ENCODE peak calls at places on chromosomes 2 and 18, in ten cellular contexts. E is CD4-positive, CD25-positive, alpha-beta regulatory T cell; M is mesendoderm; G is adrenal gland; L is CD4-positive, alpha-beta memory T cell; U is neuronal stem cell; Z is transverse colon; Q is heart left ventricle; C is K562; R is CD8-positive, alpha-beta T cell. K is an unnamed sample.
A peak's percentile ranks its signal among the peaks of the same experiment; 100 is the strongest.

GRCh38 chr2:3208591-3208990 is 169.0 kb downstream of the EIPR1 start:
- DNase-seq in M (no peak), R (peak; percentile 37), U (no peak), E (no peak), Z (no peak), L (no peak), Q (no peak), G (no peak), C (no peak), K (no peak)

GRCh38 chr2:225740086-225740485 is 340.6 kb downstream of the NYAP2 start:
- DNase-seq in L (no peak), R (no peak), M (no peak), E (no peak), G (no peak), C (no peak), Q (no peak), Z (no peak), U (no peak), K (no peak)

GRCh38 chr2:216346781-216347180 is 25.5 kb downstream of the MARCHF4 start:
- DNase-seq in M (no peak), Z (no peak), E (no peak), R (no peak), C (no peak), G (no peak), Q (no peak), U (no peak), L (no peak), K (no peak)

GRCh38 chr18:76496200-76496890 is 1.3 kb upstream of the ZNF516 start:
- DNase-seq in U (peak; percentile 70), R (no peak), L (peak; percentile 25), C (no peak), Q (peak; percentile 77), E (peak; percentile 15), M (peak; percentile 79), G (peak; percentile 77), Z (peak; percentile 72), K (peak; percentile 47)

GRCh38 chr2:42959148-42959992 is 167.0 kb upstream of the HAAO start:
- DNase-seq in U (no peak), Z (no peak), G (no peak), L (no peak), E (no peak), C (no peak), Q (no peak), R (no peak), M (no peak), K (no peak)

GRCh38 chr2:113858764-113859163 is 31.1 kb upstream of the ACTR3 start:
- DNase-seq in E (no peak), C (peak; percentile 54), G (peak; percentile 62), R (no peak), Z (no peak), L (no peak), M (no peak), U (no peak), Q (no peak), K (no peak)

GRCh38 chr2:223669453-223670225 is 67.5 kb upstream of the SCG2 start:
- DNase-seq in L (no peak), Q (no peak), R (no peak), C (no peak), E (no peak), Z (no peak), U (no peak), M (no peak), G (no peak), K (no peak)

GRCh38 chr2:232389327-232389726 is 10.8 kb downstream of the ALPP start:
- DNase-seq in Z (no peak), M (peak; percentile 70), C (no peak), L (no peak), E (no peak), G (no peak), Q (no peak), U (no peak), R (no peak), K (no peak)

GRCh38 chr2:162591403-162592083 is 247.0 kb downstream of the KCNH7 start:
- DNase-seq in M (no peak), Z (no peak), C (no peak), E (no peak), G (no peak), Q (no peak), R (no peak), U (no peak), L (no peak), K (no peak)

GRCh38 chr2:68700560-68700959 is 34.1 kb upstream of the ARHGAP25 start:
- DNase-seq in G (no peak), Z (no peak), C (no peak), Q (no peak), L (no peak), U (no peak), R (no peak), M (no peak), E (no peak), K (no peak)

GRCh38 chr18:72859088-72859487 is 8.7 kb downstream of the NETO1 start:
- DNase-seq in L (no peak), C (no peak), R (no peak), U (no peak), G (no peak), Q (no peak), Z (no peak), E (no peak), M (no peak), K (no peak)

GRCh38 chr2:181106229-181106628 is 125.8 kb downstream of the UBE2E3 start:
- DNase-seq in Z (no peak), G (no peak), C (no peak), R (no peak), Q (no peak), M (peak; percentile 46), U (no peak), E (no peak), L (no peak), K (no peak)

GRCh38 chr2:69694894-69695849 is 46.8 kb upstream of the ANXA4 start:
- DNase-seq in G (no peak), R (no peak), U (no peak), L (no peak), Q (no peak), C (no peak), Z (no peak), E (no peak), M (no peak), K (no peak)

GRCh38 chr2:206494061-206494460 is 50.7 kb downstream of the ADAM23 start:
- DNase-seq in L (no peak), U (no peak), M (no peak), G (no peak), E (no peak), Z (no peak), Q (no peak), C (no peak), R (no peak), K (no peak)

GRCh38 chr2:20744366-20745335 is 77.7 kb downstream of the GDF7 start:
- DNase-seq in M (no peak), C (no peak), Z (no peak), G (no peak), R (no peak), Q (no peak), U (no peak), L (no peak), E (no peak), K (no peak)

GRCh38 chr2:20747317-20747716 is 75.6 kb downstream of the LDAH start:
- DNase-seq in R (no peak), Q (no peak), M (no peak), E (no peak), U (no peak), Z (no peak), C (peak; percentile 66), G (no peak), L (no peak), K (no peak)

GRCh38 chr2:20745924-20746555 is 76.9 kb downstream of the LDAH start:
- DNase-seq in C (no peak), G (no peak), R (no peak), M (no peak), U (no peak), E (no peak), Z (no peak), Q (no peak), L (no peak), K (no peak)
- H3K27ac ChIP-seq in C (no peak overlapping the region), G (no peak overlapping the region), R (no peak overlapping the region), M (no peak overlapping the region), U (no peak overlapping the region), E (no peak overlapping the region), Z (no peak overlapping the region), Q (no peak overlapping the region), L (no peak overlapping the region), K (no peak overlapping the region)

DNA sequence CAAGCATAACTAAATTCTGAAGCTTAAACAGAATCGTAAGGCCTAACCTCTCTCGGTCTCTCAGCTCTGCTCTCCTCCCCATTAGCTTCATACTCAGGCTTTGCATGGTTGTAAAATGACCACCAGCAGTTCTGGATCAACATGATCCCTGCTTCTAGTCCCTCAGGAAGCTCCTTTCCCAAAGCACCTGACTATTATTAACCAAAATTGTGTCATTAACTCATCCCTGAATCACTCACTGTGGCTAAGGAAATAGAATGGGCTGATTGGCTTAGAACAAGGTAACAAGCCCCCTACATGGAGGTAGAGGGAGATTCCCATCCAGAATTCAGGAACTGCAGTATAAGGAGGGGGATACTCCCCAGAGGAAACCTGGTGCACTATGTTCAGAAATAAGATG is 448.3 kb downstream of the ARHGAP15 start:
- DNase-seq in Q (no peak), U (no peak), R (no peak), Z (no peak), L (no peak), C (no peak), E (no peak), G (no peak), M (no peak), K (no peak)
- H3K27ac ChIP-seq in Q (no peak overlapping the region), U (no peak overlapping the region), R (no peak overlapping the region), Z (no peak overlapping the region), L (no peak overlapping the region), C (no peak overlapping the region), E (no peak overlapping the region), G (no peak overlapping the region), M (no peak overlapping the region), K (no peak overlapping the region)

DNA sequence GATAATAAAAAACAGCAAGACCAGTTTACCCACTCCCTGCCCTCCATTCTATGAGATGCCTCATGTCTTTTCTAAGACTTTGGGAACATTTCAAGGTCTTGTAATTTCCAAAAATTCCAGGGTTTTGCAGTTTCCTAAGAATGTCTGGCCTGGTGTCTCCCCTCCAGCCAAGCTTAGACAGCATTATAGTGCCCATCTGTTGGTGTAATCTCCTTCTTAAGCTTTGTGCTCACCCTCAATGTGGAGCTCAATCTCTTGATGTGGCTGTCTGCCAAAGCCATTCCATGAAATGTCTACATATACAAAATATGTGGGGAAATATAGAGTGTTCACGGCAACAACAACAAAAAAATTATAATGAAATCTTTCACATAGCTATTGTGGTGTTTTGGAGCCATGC is 558.4 kb downstream of the PIK3C3 start:
- DNase-seq in Z (no peak), R (no peak), U (no peak), G (no peak), Q (no peak), L (no peak), M (no peak), C (no peak), E (no peak), K (no peak)
- H3K27ac ChIP-seq in Z (no peak overlapping the region), R (no peak overlapping the region), U (no peak overlapping the region), G (no peak overlapping the region), Q (no peak overlapping the region), L (no peak overlapping the region), M (no peak overlapping the region), C (no peak overlapping the region), E (no peak overlapping the region), K (no peak overlapping the region)

DNA sequence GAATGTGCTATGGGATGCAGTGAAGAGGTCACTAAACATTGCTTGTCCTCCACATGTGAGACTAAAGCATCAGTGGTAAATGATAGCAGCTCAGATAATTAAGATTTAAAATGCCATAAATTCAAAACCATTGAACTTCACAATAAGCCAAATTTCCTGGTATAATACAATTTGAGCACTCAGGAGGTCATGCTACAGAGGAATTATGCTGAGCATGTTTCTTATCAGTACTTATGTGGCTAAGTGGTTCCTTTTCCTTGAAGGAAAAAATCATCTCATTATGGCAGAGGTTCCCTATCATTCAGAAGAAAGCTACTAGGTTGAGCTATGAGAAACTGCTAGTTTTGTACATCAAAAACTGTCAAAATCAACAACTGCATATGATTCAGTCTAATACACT is 156.6 kb downstream of the AGPS start:
- DNase-seq in U (no peak), Q (no peak), M (no peak), R (no peak), G (no peak), L (no peak), Z (no peak), E (no peak), C (no peak), K (no peak)
- H3K27ac ChIP-seq in U (no peak overlapping the region), Q (no peak overlapping the region), M (no peak overlapping the region), R (no peak overlapping the region), G (no peak overlapping the region), L (no peak overlapping the region), Z (no peak overlapping the region), E (no peak overlapping the region), C (no peak overlapping the region), K (no peak overlapping the region)

K was measured in CD4-positive, alpha-beta T cell.